ENCODE peak calls at places on chromosomes 11 and 22, in eight cellular contexts. T is HL-60, F is suprapubic skin, P is stomach, S is breast epithelium, A is HCT116, U is Panc1, Q is GM23338. W is an unnamed sample.

GRCh38 chr11:123573291-123573690 is 81.1 kb downstream of the SCN3B start:
- DNase-seq in T (no peak), F (no peak), P (no peak), S (no peak), A (no peak), U (no peak), Q (no peak), W (no peak)

GRCh38 chr11:78802058-78802633 is 227.5 kb upstream of the NARS2 start:
- DNase-seq in T (no peak), F (no peak), P (peak; percentile 49), S (no peak), A (no peak), U (no peak), Q (peak; percentile 53), W (peak; percentile 27)

GRCh38 chr11:61062181-61062955 is 39.9 kb upstream of the CD5 start:
- DNase-seq in T (no peak), F (no peak), P (no peak), S (no peak), A (no peak), U (no peak), Q (no peak), W (no peak)

GRCh38 chr11:119583585-119583984 is 145.4 kb downstream of the NECTIN1 start:
- DNase-seq in T (no peak), F (no peak), P (no peak), S (no peak), A (no peak), U (no peak), Q (peak; percentile 24), W (no peak)

GRCh38 chr11:32659672-32660071 is 76.0 kb downstream of the EIF3M start:
- DNase-seq in T (no peak), F (no peak), P (no peak), S (no peak), A (no peak), U (no peak), Q (no peak), W (no peak)

GRCh38 chr22:17239156-17239701 is 20.0 kb upstream of the ADA2 start:
- DNase-seq in T (no peak), F (no peak), P (no peak), S (no peak), A (no peak), U (no peak), Q (no peak), W (no peak)

GRCh38 chr11:76524919-76525318 is 80.1 kb downstream of the EMSY start:
- DNase-seq in T (no peak), F (no peak), P (peak; percentile 64), S (no peak), A (peak; percentile 26), U (no peak), Q (no peak), W (peak; percentile 62)

GRCh38 chr22:50242406-50242949 is 2.3 kb downstream of the TUBGCP6 start:
- DNase-seq in T (no peak), F (no peak), P (no peak), S (no peak), A (no peak), U (no peak), Q (no peak), W (no peak)

GRCh38 chr11:1197886-1198765 is 24.7 kb upstream of the MUC5B start:
- DNase-seq in T (no peak), F (peak; percentile 52), P (peak; percentile 24), S (peak; percentile 45), A (no peak), U (no peak), Q (peak; percentile 55), W (no peak)

GRCh38 chr11:123122341-123122740 is 60.4 kb upstream of the HSPA8 start:
- DNase-seq in T (no peak), F (no peak), P (no peak), S (no peak), A (no peak), U (no peak), Q (no peak), W (no peak)

GRCh38 chr22:38299001-38299651 is 18.1 kb downstream of the CSNK1E start:
- DNase-seq in T (no peak), F (no peak), P (no peak), S (no peak), A (no peak), U (no peak), Q (no peak), W (no peak)

GRCh38 chr11:2890466-2891241 is 5.1 kb upstream of the CDKN1C start:
- DNase-seq in T (no peak), F (no peak), P (peak; percentile 93), S (peak; percentile 77), A (no peak), U (no peak), Q (no peak), W (peak; percentile 88)

GRCh38 chr22:41565403-41566054 is 4.7 kb downstream of the CSDC2 start:
- DNase-seq in T (no peak), F (no peak), P (no peak), S (no peak), A (peak; percentile 61), U (no peak), Q (no peak), W (no peak)

GRCh38 chr11:11045156-11045670 is 187.4 kb upstream of the ZBED5 start:
- DNase-seq in T (no peak), F (no peak), P (no peak), S (no peak), A (no peak), U (no peak), Q (no peak), W (peak; percentile 15)
- H3K27ac ChIP-seq in T (no peak overlapping the region), F (no peak overlapping the region), P (no peak overlapping the region), S (no peak overlapping the region), A (no peak overlapping the region), U (no peak overlapping the region), Q (no peak overlapping the region), W (no peak overlapping the region)

GRCh38 chr11:19683141-19683805 is 29.4 kb upstream of the NAV2 start:
- DNase-seq in T (no peak), F (peak; percentile 77), P (no peak), S (no peak), A (no peak), U (no peak), Q (no peak), W (no peak)

GRCh38 chr11:19680824-19681368 is 31.7 kb upstream of the NAV2 start:
- DNase-seq in T (no peak), F (no peak), P (no peak), S (no peak), A (no peak), U (no peak), Q (no peak), W (no peak)

GRCh38 chr11:19677380-19678080 is 35.1 kb upstream of the NAV2 start:
- DNase-seq in T (no peak), F (no peak), P (no peak), S (no peak), A (no peak), U (no peak), Q (no peak), W (no peak)

GRCh38 chr11:19676508-19677379 is 35.9 kb upstream of the NAV2 start:
- DNase-seq in T (no peak), F (no peak), P (no peak), S (no peak), A (no peak), U (no peak), Q (peak; percentile 27), W (no peak)

DNA sequence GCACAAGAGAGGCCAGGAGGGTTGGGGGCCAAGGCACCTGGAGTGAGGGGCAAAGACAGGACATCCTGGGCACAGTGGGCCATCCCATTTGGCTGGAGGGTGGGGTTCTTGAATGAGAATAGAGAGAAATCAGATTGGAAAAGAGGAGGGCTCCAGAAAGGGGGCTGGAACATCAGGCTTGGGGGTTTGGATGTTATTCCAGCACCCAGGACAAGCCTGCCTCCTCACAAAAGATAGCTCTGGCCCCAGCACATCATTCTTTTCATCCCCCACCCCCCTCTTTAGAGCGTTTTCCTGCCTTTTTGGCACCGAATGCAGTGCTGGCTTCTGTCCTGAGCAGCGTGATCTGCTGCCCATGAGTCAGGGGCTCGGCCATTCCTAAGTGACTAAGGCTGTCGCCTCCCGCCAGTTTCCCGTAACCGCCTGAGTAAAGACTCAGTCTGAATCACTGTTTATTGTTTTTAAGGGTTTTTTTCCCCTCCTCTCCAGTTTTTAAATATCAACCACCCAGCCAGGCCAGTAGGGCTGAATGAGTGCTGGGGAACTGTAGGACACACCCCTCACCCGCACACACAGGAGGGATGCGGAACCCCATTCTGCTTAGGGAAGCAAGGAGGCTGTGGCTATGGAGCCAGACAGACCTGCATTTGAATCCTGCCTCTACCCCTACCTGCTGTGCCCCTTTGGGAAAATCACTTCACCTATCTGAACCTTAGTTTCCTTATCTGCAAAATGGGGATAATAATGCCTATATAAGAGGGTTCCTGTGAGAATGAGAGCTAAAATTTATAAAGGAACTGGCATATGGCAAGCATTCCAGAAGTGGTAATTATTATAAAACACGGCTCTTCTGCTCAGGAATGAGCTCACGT is 32.4 kb upstream of the NAV2 start:
- DNase-seq in T (no peak), F (peak; percentile 94), P (peak; percentile 68), S (peak; percentile 79), A (peak; percentile 75), U (peak; percentile 86), Q (peak; percentile 59), W (peak; percentile 77)
- TF ChIP-seq POLR2AphosphoS5 in T (no peak), F (peak; percentile 70), P (peak; percentile 76), S (peak; percentile 49), A (peak; percentile 36), U (peak; percentile 48), Q (no peak), W (peak; percentile 91)

DNA sequence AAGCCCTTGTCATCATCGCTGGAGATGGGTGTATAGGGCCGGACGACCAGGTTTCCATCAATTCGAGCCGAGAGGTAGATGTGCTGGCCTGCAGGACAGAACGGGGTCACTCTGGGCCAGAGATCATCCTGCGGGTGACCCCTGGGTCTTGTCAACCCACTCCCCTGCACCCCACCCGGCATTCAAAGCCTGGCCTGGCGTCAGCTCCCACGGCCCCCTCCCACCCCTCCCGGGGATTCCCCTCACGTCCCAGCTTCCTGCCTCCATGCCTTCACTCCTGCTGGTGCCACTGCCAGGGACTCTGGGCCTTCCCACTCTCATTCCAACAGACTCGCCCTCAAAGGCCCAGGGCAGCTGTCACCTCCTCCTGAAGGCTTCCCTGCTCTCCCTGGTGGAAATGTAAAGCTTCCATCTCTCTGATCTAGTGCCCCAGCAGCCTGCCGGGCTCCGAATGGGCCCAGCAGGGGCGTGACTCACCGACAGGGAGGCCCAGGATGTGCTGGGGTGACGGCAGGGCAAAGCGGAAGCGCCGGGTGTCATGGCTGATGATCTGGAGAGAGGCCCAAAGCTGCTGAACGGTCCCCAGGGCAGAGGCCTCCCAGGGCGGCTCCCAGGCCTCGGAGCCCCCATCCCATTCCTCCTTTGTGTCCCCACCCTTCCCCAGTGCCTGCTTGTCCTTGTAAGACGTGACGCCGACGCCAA is 9.3 kb downstream of the ATP5MGL start:
- DNase-seq in T (no peak), F (no peak), P (no peak), S (no peak), A (no peak), U (no peak), Q (no peak), W (no peak)
- H3K27ac ChIP-seq in T (no peak overlapping the region), F (no peak overlapping the region), P (no peak overlapping the region), S (peak overlapping the region; percentile 15), A (no peak overlapping the region), U (no peak overlapping the region), Q (no peak overlapping the region), W (no peak overlapping the region)

DNA sequence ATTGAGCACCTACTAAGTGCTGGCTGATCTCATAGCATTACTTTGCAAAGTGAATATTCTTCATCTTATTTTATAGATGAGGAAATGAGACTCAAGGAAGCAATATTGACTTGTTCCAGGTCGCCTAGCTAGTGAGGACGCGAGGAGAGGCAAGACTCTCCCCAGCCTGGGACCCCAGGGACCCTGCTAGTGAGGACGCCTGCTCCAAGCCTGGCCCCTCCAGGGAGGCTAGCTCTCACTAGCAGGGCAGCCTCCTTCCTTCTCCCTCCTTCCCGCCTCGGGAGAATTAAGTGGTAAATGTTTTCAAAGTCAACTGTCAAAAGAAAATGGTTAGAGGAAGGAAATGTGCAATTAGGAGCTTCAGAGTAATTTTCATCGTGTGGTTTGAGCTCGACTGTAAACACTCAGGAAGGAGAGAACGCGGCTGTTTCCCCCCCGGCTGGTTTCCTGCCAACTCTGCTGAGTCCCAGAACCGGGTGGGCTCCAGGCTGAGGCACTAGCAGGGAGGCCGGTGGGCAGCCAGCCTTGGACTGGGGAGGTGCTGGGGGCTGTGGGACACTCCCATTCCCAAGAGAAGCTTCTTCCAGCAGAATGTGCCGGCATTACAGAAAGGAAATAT is 17.9 kb downstream of the MYEOV start:
- DNase-seq in T (peak; percentile 81), F (peak; percentile 46), P (no peak), S (peak; percentile 36), A (no peak), U (no peak), Q (no peak), W (no peak)
- TF ChIP-seq POLR2AphosphoS5 in T (peak; percentile 66), F (no peak), P (no peak), S (no peak), A (no peak), U (no peak), Q (no peak), W (no peak)